ENCODE peak calls at places on chromosome 17, in seven cellular contexts. J, D, L, P, O, Q and I are unnamed samples.
A peak's percentile ranks its signal among the peaks of the same experiment; 100 is the strongest.

GRCh38 chr17:42475121-42475520 is 16.4 kb downstream of the ATP6V0A1 start:
- DNase-seq in L (no peak), Q (no peak), D (no peak), P (peak; percentile 7), J (no peak), O (no peak), I (no peak)

GRCh38 chr17:4566785-4567184 is 6.4 kb upstream of the GGT6 start:
- DNase-seq in P (peak; percentile 63), Q (peak; percentile 72), L (no peak), D (peak; percentile 73), O (peak; percentile 69), J (peak; percentile 39), I (peak; percentile 33)

GRCh38 chr17:73773702-73774101 is 129.5 kb upstream of the SDK2 start:
- DNase-seq in P (no peak), J (no peak), L (no peak), D (no peak), O (no peak), Q (no peak), I (no peak)

GRCh38 chr17:82965371-82965770 is 114.0 kb upstream of the METRNL start:
- DNase-seq in P (no peak), J (no peak), D (no peak), L (no peak), O (no peak), Q (no peak), I (no peak)

GRCh38 chr17:43453331-43453812 is 30.4 kb upstream of the DHX8 start:
- DNase-seq in L (no peak), Q (no peak), P (no peak), O (no peak), D (no peak), J (peak; percentile 56), I (no peak)

GRCh38 chr17:17628388-17629008 is 37.0 kb upstream of the PEMT start:
- DNase-seq in L (peak; percentile 35), P (peak; percentile 56), D (no peak), J (no peak), Q (peak; percentile 57), O (peak; percentile 74), I (no peak)

GRCh38 chr17:82838386-82839063 is 1.3 kb downstream of the ZNF750 start:
- DNase-seq in Q (no peak), L (no peak), J (peak; percentile 90), O (no peak), P (no peak), D (no peak), I (peak; percentile 45)

GRCh38 chr17:21166599-21167265 is 40.0 kb downstream of the DHRS7B start:
- DNase-seq in J (no peak), P (no peak), O (no peak), D (no peak), L (no peak), Q (no peak), I (no peak)

GRCh38 chr17:55356440-55357328 is 65.0 kb downstream of the MMD start:
- DNase-seq in P (peak; percentile 82), J (peak; percentile 50), Q (peak; percentile 83), L (peak; percentile 65), O (peak; percentile 84), D (peak; percentile 49), I (peak; percentile 29)

GRCh38 chr17:74725111-74725510 is 11.9 kb upstream of the RAB37 start:
- DNase-seq in D (no peak), Q (no peak), L (no peak), J (no peak), P (no peak), O (no peak), I (no peak)

GRCh38 chr17:66446419-66446818 is 144.0 kb downstream of the PRKCA start:
- DNase-seq in Q (no peak), O (no peak), J (no peak), L (no peak), D (no peak), P (no peak), I (no peak)

GRCh38 chr17:50667259-50668024 is 32.8 kb downstream of the ABCC3 start:
- DNase-seq in Q (no peak), D (no peak), J (no peak), P (no peak), L (no peak), O (no peak), I (no peak)

GRCh38 chr17:71202449-71202848 is 918.4 kb upstream of the SOX9 start:
- DNase-seq in J (no peak), D (no peak), O (no peak), Q (no peak), L (no peak), P (no peak), I (no peak)

GRCh38 chr17:73888875-73889274 is 244.6 kb upstream of the SDK2 start:
- DNase-seq in P (no peak), L (no peak), O (no peak), D (no peak), J (no peak), Q (no peak), I (no peak)

GRCh38 chr17:59331929-59332889 is 754 bp downstream of the YPEL2 start:
- DNase-seq in O (peak; percentile 58), L (peak; percentile 21), D (no peak), J (peak; percentile 73), P (peak; percentile 30), Q (peak; percentile 33), I (no peak)

GRCh38 chr17:3960764-3961163 is 3.5 kb downstream of the ATP2A3 start:
- DNase-seq in P (no peak), O (no peak), Q (no peak), D (peak; percentile 55), J (peak; percentile 68), L (no peak), I (no peak)

GRCh38 chr17:80724723-80725388 is 180.2 kb downstream of the RPTOR start:
- DNase-seq in P (no peak), J (no peak), D (no peak), O (no peak), L (no peak), Q (no peak), I (no peak)

GRCh38 chr17:79633937-79634813 is 23.3 kb upstream of the RBFOX3 start:
- DNase-seq in D (no peak), O (peak; percentile 9), Q (no peak), J (peak; percentile 19), L (no peak), P (no peak), I (no peak)

GRCh38 chr17:43755389-43755875 is 3.2 kb downstream of the SOST start:
- DNase-seq in D (no peak), J (no peak), Q (peak; percentile 27), P (peak; percentile 16), L (peak; percentile 18), O (peak; percentile 52), I (no peak)

GRCh38 chr17:82839617-82840292 is at the start of gene ZNF750:
- DNase-seq in Q (no peak), P (no peak), O (no peak), L (no peak), J (no peak), D (no peak), I (peak; percentile 79)

GRCh38 chr17:48597775-48598631 is 4.4 kb upstream of the HOXB5 start:
- DNase-seq in O (peak; percentile 61), P (peak; percentile 34), Q (peak; percentile 49), J (peak; percentile 69), L (no peak), D (no peak), I (peak; percentile 70)

GRCh38 chr17:43363181-43363925 is 35.4 kb upstream of the ARL4D start:
- DNase-seq in P (no peak), Q (no peak), D (no peak), J (no peak), O (no peak), L (no peak), I (no peak)

GRCh38 chr17:8421571-8421970 is 14.1 kb upstream of the NDEL1 start:
- DNase-seq in Q (no peak), P (no peak), O (no peak), L (no peak), J (no peak), D (no peak), I (no peak)

GRCh38 chr17:37714897-37715296 is 30.0 kb downstream of the HNF1B start:
- DNase-seq in O (no peak), D (no peak), J (no peak), Q (no peak), L (no peak), P (no peak), I (no peak)

GRCh38 chr17:48175692-48176450 is 68.3 kb downstream of the SNX11 start:
- DNase-seq in P (no peak), L (no peak), O (no peak), D (no peak), J (no peak), Q (no peak), I (no peak)

GRCh38 chr17:56451629-56452028 is 141.9 kb upstream of the NOG start:
- DNase-seq in P (no peak), D (no peak), O (no peak), L (no peak), Q (no peak), J (no peak), I (no peak)